ENCODE peak calls at places on chromosomes 12 and 14, in four cellular contexts. B is fibroblast of the aortic adventitia, T is HFF-Myc, K is SW480. S is an unnamed sample.

GRCh38 chr12:80648866-80649265 is 58.6 kb upstream of the MYF6 start:
- DNase-seq in K (no peak), B (peak; percentile 69), T (peak; percentile 17), S (no peak)

GRCh38 chr14:45249847-45250575 is 3.0 kb downstream of the MIS18BP1 start:
- DNase-seq in B (peak; percentile 64), K (no peak), T (peak; percentile 63), S (no peak)

GRCh38 chr14:71415404-71415690 is 508.1 kb downstream of the PCNX1 start:
- DNase-seq in T (no peak), B (peak; percentile 86), K (no peak), S (no peak)

GRCh38 chr12:106251636-106252035 is 3.8 kb upstream of the CKAP4 start:
- DNase-seq in T (peak; percentile 49), K (peak; percentile 42), B (no peak), S (no peak)

GRCh38 chr14:80940146-80940545 is 1.4 kb downstream of the CEP128 start:
- DNase-seq in B (no peak), T (no peak), K (no peak), S (no peak)

GRCh38 chr12:71046215-71046614 is 111.6 kb downstream of the TSPAN8 start:
- DNase-seq in K (no peak), T (no peak), B (peak; percentile 90), S (no peak)

GRCh38 chr12:56014205-56014604 is 6.6 kb upstream of the IKZF4 start:
- DNase-seq in T (no peak), K (peak; percentile 4), B (no peak), S (no peak)

GRCh38 chr12:78501825-78502224 is 362.7 kb upstream of the SYT1 start:
- DNase-seq in T (no peak), K (no peak), B (no peak), S (no peak)

GRCh38 chr12:55666508-55666907 is 29.8 kb downstream of the OR10P1 start:
- DNase-seq in K (no peak), B (no peak), T (no peak), S (no peak)

GRCh38 chr14:102868956-102869531 is 53.4 kb upstream of the AMN start:
- DNase-seq in B (no peak), T (no peak), K (no peak), S (no peak)

GRCh38 chr12:130281157-130281799 is 56.4 kb upstream of the PIWIL1 start:
- DNase-seq in K (no peak), T (no peak), B (no peak), S (peak; percentile 20)

S was measured in ACHN.